ENCODE peak calls at places on chromosome 13, in six cellular contexts. D, E, O, K, U and P are unnamed samples.

GRCh38 chr13:41942462-41943094 is 18.3 kb downstream of the VWA8 start:
- DNase-seq in D (no peak), E (peak), O (no peak), K (peak), U (no peak), P (no peak)

GRCh38 chr13:87777395-87777794 is 106.2 kb downstream of the SLITRK5 start:
- DNase-seq in D (no peak), E (no peak), O (no peak), K (peak), U (no peak), P (no peak)

GRCh38 chr13:24905242-24905641 is 141.3 kb downstream of the RNF17 start:
- DNase-seq in D (no peak), E (peak), O (no peak), K (no peak), U (no peak), P (no peak)

GRCh38 chr13:61927648-61928047 is 512.0 kb upstream of the PCDH20 start:
- DNase-seq in D (no peak), E (no peak), O (no peak), K (no peak), U (no peak), P (no peak)

GRCh38 chr13:49370390-49370789 is 73.5 kb downstream of the CAB39L start:
- DNase-seq in D (no peak), E (no peak), O (no peak), K (no peak), U (no peak), P (no peak)

GRCh38 chr13:44762946-44763345 is 186.8 kb upstream of the TSC22D1 start:
- DNase-seq in D (no peak), E (no peak), O (no peak), K (no peak), U (no peak), P (no peak)

GRCh38 chr13:109708014-109708617 is 78.3 kb downstream of the IRS2 start:
- DNase-seq in D (no peak), E (no peak), O (no peak), K (no peak), U (no peak), P (no peak)

GRCh38 chr13:31767175-31767900 is 28.0 kb downstream of the RXFP2 start:
- DNase-seq in D (no peak), E (peak), O (no peak), K (peak), U (no peak), P (no peak)

GRCh38 chr13:106691861-106692260 is 123.9 kb upstream of the ARGLU1 start:
- DNase-seq in D (no peak), E (no peak), O (no peak), K (no peak), U (no peak), P (no peak)

GRCh38 chr13:20414475-20415287 is 111.0 kb downstream of the CRYL1 start:
- DNase-seq in D (no peak), E (no peak), O (no peak), K (no peak), U (no peak), P (no peak)

GRCh38 chr13:73958657-73959397 is 175.4 kb downstream of the KLF12 start:
- DNase-seq in D (no peak), E (no peak), O (no peak), K (no peak), U (no peak), P (no peak)

GRCh38 chr13:105370011-105370645 is 1165.3 kb downstream of the EFNB2 start:
- DNase-seq in D (no peak), E (peak), O (no peak), K (no peak), U (no peak), P (no peak)

GRCh38 chr13:33453911-33454310 is 168.4 kb upstream of the STARD13 start:
- DNase-seq in D (no peak), E (no peak), O (no peak), K (peak), U (no peak), P (no peak)

GRCh38 chr13:32025730-32026129 is 5.8 kb upstream of the FRY start:
- DNase-seq in D (no peak), E (no peak), O (no peak), K (no peak), U (no peak), P (no peak)

GRCh38 chr13:54261856-54262255 is 1233.2 kb downstream of the OLFM4 start:
- DNase-seq in D (no peak), E (no peak), O (no peak), K (no peak), U (no peak), P (no peak)

GRCh38 chr13:23740002-23740401 is 149.2 kb downstream of the MIPEP start:
- DNase-seq in D (no peak), E (no peak), O (no peak), K (no peak), U (no peak), P (no peak)

GRCh38 chr13:51549050-51549449 is 35.2 kb upstream of the WDFY2 start:
- DNase-seq in D (no peak), E (no peak), O (no peak), K (peak), U (no peak), P (no peak)

GRCh38 chr13:45662122-45662521 is 40.0 kb upstream of the CBY2 start:
- DNase-seq in D (no peak), E (no peak), O (no peak), K (no peak), U (no peak), P (no peak)

GRCh38 chr13:22040810-22041364 is 370.0 kb downstream of the FGF9 start:
- DNase-seq in D (no peak), E (no peak), O (no peak), K (peak), U (no peak), P (no peak)

GRCh38 chr13:44402902-44403719 is 29.5 kb downstream of the SERP2 start:
- DNase-seq in D (no peak), E (no peak), O (no peak), K (no peak), U (no peak), P (no peak)

GRCh38 chr13:31204592-31204991 is 4.8 kb downstream of the B3GLCT start:
- DNase-seq in D (no peak), E (peak), O (no peak), K (peak), U (no peak), P (no peak)

GRCh38 chr13:80117515-80117914 is 223.4 kb downstream of the SPRY2 start:
- DNase-seq in D (no peak), E (no peak), O (no peak), K (no peak), U (no peak), P (no peak)